ENCODE peak calls at places on chromosomes 1 and 21, in four cellular contexts. G, E, R and N are unnamed samples.

GRCh38 chr21:41366522-41367151 is 4.8 kb downstream of the MX2 start:
- DNase-seq in R (no peak), G (no peak), E (no peak), N (no peak)

GRCh38 chr1:61641578-61642336 is 83.2 kb downstream of the TM2D1 start:
- DNase-seq in G (peak; percentile 38), E (peak; percentile 78), R (peak; percentile 78), N (peak; percentile 70)

GRCh38 chr1:220874201-220874655 is 5.0 kb upstream of the HLX start:
- DNase-seq in G (peak; percentile 60), E (peak; percentile 79), R (peak; percentile 52), N (peak; percentile 52)

GRCh38 chr21:24420694-24421093 is 1186.6 kb downstream of the MRPL39 start:
- DNase-seq in R (no peak), G (peak; percentile 48), E (no peak), N (no peak)

GRCh38 chr1:33007190-33008050 is 29.3 kb downstream of the AK2 start:
- DNase-seq in G (no peak), R (peak; percentile 54), E (peak; percentile 30), N (peak; percentile 84)

GRCh38 chr1:168092566-168093355 is 44.0 kb downstream of the GPR161 start:
- DNase-seq in G (no peak), R (no peak), E (no peak), N (no peak)

GRCh38 chr1:32695098-32695904 is 7.3 kb downstream of the SYNC start:
- DNase-seq in R (peak; percentile 48), G (no peak), E (peak; percentile 65), N (no peak)

GRCh38 chr1:182397653-182398388 is 2.6 kb downstream of the TEDDM1 start:
- DNase-seq in G (no peak), R (no peak), E (no peak), N (no peak)

GRCh38 chr1:185971688-185972087 is 237.5 kb downstream of the HMCN1 start:
- DNase-seq in E (no peak), G (no peak), R (no peak), N (no peak)